ENCODE peak calls at places on chromosomes 5 and 9, in ten cellular contexts. One of them, this sample, is unnamed.

GRCh38 chr9:138040446-138041430 is 163.2 kb downstream of the CACNA1B start:
- DNase-seq in CD4-positive, alpha-beta memory T cell: no peak
- DNase-seq in adipocyte: no peak
- DNase-seq in heart left ventricle: no peak
- DNase-seq in uterus: no peak
- DNase-seq in right atrium auricular region: peak; percentile 26
- DNase-seq in astrocyte: no peak
- DNase-seq in ovary: no peak
- DNase-seq in lung: no peak
- DNase-seq in PC-9: no peak
- DNase-seq in this sample: peak; percentile 19

GRCh38 chr9:122226758-122227575 is 1.8 kb downstream of the LHX6 start:
- DNase-seq in heart left ventricle: no peak
- DNase-seq in lung: no peak
- DNase-seq in PC-9: no peak
- DNase-seq in uterus: no peak
- DNase-seq in astrocyte: no peak
- DNase-seq in right atrium auricular region: no peak
- DNase-seq in adipocyte: no peak
- DNase-seq in ovary: no peak
- DNase-seq in CD4-positive, alpha-beta memory T cell: no peak
- DNase-seq in this sample: peak; percentile 66

GRCh38 chr9:36189978-36190377 is 743 bp upstream of the CLTA start:
- DNase-seq in right atrium auricular region: no peak
- DNase-seq in lung: no peak
- DNase-seq in heart left ventricle: no peak
- DNase-seq in astrocyte: no peak
- DNase-seq in CD4-positive, alpha-beta memory T cell: no peak
- DNase-seq in uterus: no peak
- DNase-seq in ovary: no peak
- DNase-seq in adipocyte: peak; percentile 24
- DNase-seq in PC-9: no peak
- DNase-seq in this sample: no peak

GRCh38 chr5:27414099-27414498 is 375.7 kb upstream of the CDH9 start:
- DNase-seq in right atrium auricular region: no peak
- DNase-seq in CD4-positive, alpha-beta memory T cell: no peak
- DNase-seq in astrocyte: no peak
- DNase-seq in ovary: no peak
- DNase-seq in heart left ventricle: no peak
- DNase-seq in adipocyte: no peak
- DNase-seq in uterus: no peak
- DNase-seq in PC-9: no peak
- DNase-seq in lung: no peak
- DNase-seq in this sample: no peak

GRCh38 chr5:130104895-130105684 is 200.8 kb downstream of the CHSY3 start:
- DNase-seq in right atrium auricular region: no peak
- DNase-seq in ovary: no peak
- DNase-seq in PC-9: no peak
- DNase-seq in adipocyte: peak; percentile 66
- DNase-seq in astrocyte: peak; percentile 55
- DNase-seq in uterus: no peak
- DNase-seq in CD4-positive, alpha-beta memory T cell: no peak
- DNase-seq in heart left ventricle: no peak
- DNase-seq in lung: no peak
- DNase-seq in this sample: no peak

GRCh38 chr5:36200513-36200912 is 41.2 kb downstream of the NADK2 start:
- DNase-seq in ovary: no peak
- DNase-seq in lung: no peak
- DNase-seq in CD4-positive, alpha-beta memory T cell: no peak
- DNase-seq in right atrium auricular region: no peak
- DNase-seq in PC-9: no peak
- DNase-seq in heart left ventricle: no peak
- DNase-seq in uterus: no peak
- DNase-seq in astrocyte: peak; percentile 75
- DNase-seq in adipocyte: no peak
- DNase-seq in this sample: no peak

GRCh38 chr5:88290801-88291200 is 22.2 kb upstream of the TMEM161B start:
- DNase-seq in adipocyte: no peak
- DNase-seq in lung: no peak
- DNase-seq in heart left ventricle: no peak
- DNase-seq in ovary: no peak
- DNase-seq in right atrium auricular region: no peak
- DNase-seq in astrocyte: peak; percentile 66
- DNase-seq in CD4-positive, alpha-beta memory T cell: no peak
- DNase-seq in uterus: no peak
- DNase-seq in PC-9: no peak
- DNase-seq in this sample: no peak

GRCh38 chr5:27474054-27474323 is 435.6 kb upstream of the CDH9 start:
- DNase-seq in uterus: no peak
- DNase-seq in CD4-positive, alpha-beta memory T cell: no peak
- DNase-seq in adipocyte: no peak
- DNase-seq in astrocyte: no peak
- DNase-seq in ovary: no peak
- DNase-seq in PC-9: no peak
- DNase-seq in right atrium auricular region: no peak
- DNase-seq in heart left ventricle: no peak
- DNase-seq in lung: no peak
- DNase-seq in this sample: no peak

GRCh38 chr5:154995679-154996078 is 17.9 kb upstream of the KIF4B start:
- DNase-seq in PC-9: no peak
- DNase-seq in astrocyte: no peak
- DNase-seq in CD4-positive, alpha-beta memory T cell: no peak
- DNase-seq in ovary: no peak
- DNase-seq in adipocyte: no peak
- DNase-seq in uterus: no peak
- DNase-seq in heart left ventricle: no peak
- DNase-seq in right atrium auricular region: no peak
- DNase-seq in lung: no peak
- DNase-seq in this sample: no peak

GRCh38 chr9:372143-372542 is 157.5 kb downstream of the DOCK8 start:
- DNase-seq in adipocyte: no peak
- DNase-seq in CD4-positive, alpha-beta memory T cell: no peak
- DNase-seq in ovary: no peak
- DNase-seq in astrocyte: no peak
- DNase-seq in heart left ventricle: no peak
- DNase-seq in uterus: no peak
- DNase-seq in lung: no peak
- DNase-seq in PC-9: no peak
- DNase-seq in right atrium auricular region: no peak
- DNase-seq in this sample: no peak

GRCh38 chr9:4837126-4837767 is 44.5 kb downstream of the RCL1 start:
- DNase-seq in lung: no peak
- DNase-seq in adipocyte: no peak
- DNase-seq in ovary: no peak
- DNase-seq in right atrium auricular region: no peak
- DNase-seq in astrocyte: peak; percentile 57
- DNase-seq in CD4-positive, alpha-beta memory T cell: no peak
- DNase-seq in heart left ventricle: no peak
- DNase-seq in PC-9: no peak
- DNase-seq in uterus: no peak
- DNase-seq in this sample: no peak

GRCh38 chr5:64763948-64764503 is 4.5 kb downstream of the SREK1IP1 start:
- DNase-seq in uterus: no peak
- DNase-seq in heart left ventricle: no peak
- DNase-seq in ovary: no peak
- DNase-seq in right atrium auricular region: no peak
- DNase-seq in astrocyte: no peak
- DNase-seq in PC-9: no peak
- DNase-seq in lung: no peak
- DNase-seq in adipocyte: no peak
- DNase-seq in CD4-positive, alpha-beta memory T cell: no peak
- DNase-seq in this sample: no peak
- H3K4me3 ChIP-seq in uterus: no peak overlapping the region
- H3K4me3 ChIP-seq in heart left ventricle: no peak overlapping the region
- H3K4me3 ChIP-seq in ovary: no peak overlapping the region
- H3K4me3 ChIP-seq in right atrium auricular region: no peak overlapping the region
- H3K4me3 ChIP-seq in astrocyte: no peak overlapping the region
- H3K4me3 ChIP-seq in PC-9: no peak overlapping the region
- H3K4me3 ChIP-seq in lung: no peak overlapping the region
- H3K4me3 ChIP-seq in adipocyte: no peak overlapping the region
- H3K4me3 ChIP-seq in CD4-positive, alpha-beta memory T cell: no peak overlapping the region
- H3K4me3 ChIP-seq in this sample: no peak overlapping the region

DNA sequence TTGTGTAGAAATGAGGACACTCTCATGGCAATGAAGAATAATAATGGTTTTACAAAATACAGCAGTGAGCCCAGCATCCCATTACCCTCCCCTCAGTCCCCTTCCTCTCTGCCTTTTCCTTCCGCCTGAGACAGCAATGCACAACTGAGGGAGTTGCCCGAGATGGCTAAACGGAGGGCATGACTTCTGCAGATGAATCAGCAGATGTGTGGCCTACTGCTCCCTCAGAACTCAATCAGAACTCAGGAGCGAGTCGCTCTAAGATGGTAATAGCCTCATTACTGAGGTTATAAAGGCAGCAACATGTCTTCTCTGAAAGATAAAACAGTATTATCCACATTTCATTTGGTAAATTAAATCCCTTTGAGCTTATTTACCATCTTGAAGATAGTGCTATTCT is 326.6 kb downstream of the ENC1 start:
- DNase-seq in PC-9: no peak
- DNase-seq in heart left ventricle: no peak
- DNase-seq in ovary: no peak
- DNase-seq in adipocyte: no peak
- DNase-seq in CD4-positive, alpha-beta memory T cell: no peak
- DNase-seq in astrocyte: no peak
- DNase-seq in right atrium auricular region: no peak
- DNase-seq in uterus: no peak
- DNase-seq in lung: no peak
- DNase-seq in this sample: no peak
- H3K4me1 ChIP-seq in PC-9: peaks cover 73% of the 10 kb centered on the region
- H3K4me1 ChIP-seq in heart left ventricle: peaks cover 18% of the 10 kb centered on the region
- H3K4me1 ChIP-seq in ovary: peaks cover 2% of the 10 kb centered on the region
- H3K4me1 ChIP-seq in adipocyte: peaks cover 67% of the 10 kb centered on the region
- H3K4me1 ChIP-seq in CD4-positive, alpha-beta memory T cell: no peaks in the 10 kb centered on the region
- H3K4me1 ChIP-seq in astrocyte: peaks cover 46% of the 10 kb centered on the region
- H3K4me1 ChIP-seq in right atrium auricular region: peaks cover 4% of the 10 kb centered on the region
- H3K4me1 ChIP-seq in uterus: no peaks in the 10 kb centered on the region
- H3K4me1 ChIP-seq in lung: peaks cover 10% of the 10 kb centered on the region
- H3K4me1 ChIP-seq in this sample: peaks cover 4% of the 10 kb centered on the region

DNA sequence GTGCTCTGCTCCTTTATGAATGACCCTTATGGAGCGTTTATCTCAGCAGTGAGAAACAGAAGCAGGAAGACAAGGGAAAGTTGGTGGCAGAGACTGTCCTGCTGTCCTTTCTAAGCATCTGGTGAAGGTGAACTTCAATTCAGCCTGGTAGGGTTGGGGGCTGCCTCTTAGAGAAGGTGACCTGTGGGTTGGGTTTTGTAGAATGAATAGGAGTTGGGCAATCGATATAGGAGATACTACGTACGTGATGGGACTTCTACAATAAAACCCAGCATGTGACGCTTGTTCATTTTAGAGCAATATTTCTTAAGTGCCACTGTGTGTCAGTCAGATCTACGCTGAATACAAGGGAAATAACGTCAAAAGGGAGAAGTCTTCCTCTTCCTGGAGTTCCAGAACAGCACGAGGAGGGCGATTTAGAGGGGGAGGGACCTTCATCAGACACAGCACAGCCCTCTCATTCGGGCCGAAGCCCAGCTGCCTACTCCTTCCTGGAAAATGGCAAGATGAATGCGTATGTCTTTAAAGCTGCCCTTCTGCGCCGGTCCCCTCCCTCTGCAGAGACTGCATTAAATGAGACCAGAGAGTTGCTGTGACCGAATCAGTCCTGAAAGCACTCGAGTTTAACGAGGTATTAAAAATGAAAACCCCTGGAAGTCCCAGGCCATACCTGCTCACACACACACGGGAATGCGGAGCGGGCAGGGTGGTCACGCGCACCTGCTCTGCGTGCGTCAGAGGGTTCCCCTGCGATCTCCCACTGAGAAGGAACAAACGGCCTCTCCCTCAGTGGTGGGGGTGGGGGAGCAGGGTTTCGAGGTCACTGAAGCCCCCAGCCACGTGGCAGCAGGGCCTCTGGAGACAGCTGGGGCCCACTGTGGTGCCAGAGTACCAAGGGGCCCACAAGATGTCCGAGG is 85.3 kb upstream of the SARDH start:
- DNase-seq in uterus: no peak
- DNase-seq in right atrium auricular region: no peak
- DNase-seq in adipocyte: no peak
- DNase-seq in astrocyte: no peak
- DNase-seq in lung: no peak
- DNase-seq in ovary: no peak
- DNase-seq in PC-9: no peak
- DNase-seq in CD4-positive, alpha-beta memory T cell: no peak
- DNase-seq in heart left ventricle: no peak
- DNase-seq in this sample: no peak
- H3K4me3 ChIP-seq in uterus: no peak overlapping the region
- H3K4me3 ChIP-seq in right atrium auricular region: no peak overlapping the region
- H3K4me3 ChIP-seq in adipocyte: no peak overlapping the region
- H3K4me3 ChIP-seq in astrocyte: no peak overlapping the region
- H3K4me3 ChIP-seq in lung: no peak overlapping the region
- H3K4me3 ChIP-seq in ovary: no peak overlapping the region
- H3K4me3 ChIP-seq in PC-9: no peak overlapping the region
- H3K4me3 ChIP-seq in CD4-positive, alpha-beta memory T cell: no peak overlapping the region
- H3K4me3 ChIP-seq in heart left ventricle: no peak overlapping the region
- H3K4me3 ChIP-seq in this sample: no peak overlapping the region

GRCh38 chr9:128913048-128913900 is 7.5 kb upstream of the PHYHD1 start:
- DNase-seq in uterus: no peak
- DNase-seq in heart left ventricle: no peak
- DNase-seq in PC-9: peak; percentile 67
- DNase-seq in ovary: no peak
- DNase-seq in CD4-positive, alpha-beta memory T cell: no peak
- DNase-seq in adipocyte: no peak
- DNase-seq in lung: no peak
- DNase-seq in right atrium auricular region: no peak
- DNase-seq in astrocyte: no peak
- DNase-seq in this sample: no peak
- H3K4me1 ChIP-seq in uterus: no peaks in the 10 kb centered on the region
- H3K4me1 ChIP-seq in heart left ventricle: peaks cover 77% of the 10 kb centered on the region
- H3K4me1 ChIP-seq in PC-9: peaks cover 44% of the 10 kb centered on the region
- H3K4me1 ChIP-seq in ovary: peaks cover 43% of the 10 kb centered on the region
- H3K4me1 ChIP-seq in CD4-positive, alpha-beta memory T cell: peaks cover 51% of the 10 kb centered on the region
- H3K4me1 ChIP-seq in adipocyte: peaks cover 53% of the 10 kb centered on the region
- H3K4me1 ChIP-seq in lung: peaks cover 74% of the 10 kb centered on the region
- H3K4me1 ChIP-seq in right atrium auricular region: peaks cover 89% of the 10 kb centered on the region
- H3K4me1 ChIP-seq in astrocyte: peaks cover 28% of the 10 kb centered on the region
- H3K4me1 ChIP-seq in this sample: peaks cover 9% of the 10 kb centered on the region

DNA sequence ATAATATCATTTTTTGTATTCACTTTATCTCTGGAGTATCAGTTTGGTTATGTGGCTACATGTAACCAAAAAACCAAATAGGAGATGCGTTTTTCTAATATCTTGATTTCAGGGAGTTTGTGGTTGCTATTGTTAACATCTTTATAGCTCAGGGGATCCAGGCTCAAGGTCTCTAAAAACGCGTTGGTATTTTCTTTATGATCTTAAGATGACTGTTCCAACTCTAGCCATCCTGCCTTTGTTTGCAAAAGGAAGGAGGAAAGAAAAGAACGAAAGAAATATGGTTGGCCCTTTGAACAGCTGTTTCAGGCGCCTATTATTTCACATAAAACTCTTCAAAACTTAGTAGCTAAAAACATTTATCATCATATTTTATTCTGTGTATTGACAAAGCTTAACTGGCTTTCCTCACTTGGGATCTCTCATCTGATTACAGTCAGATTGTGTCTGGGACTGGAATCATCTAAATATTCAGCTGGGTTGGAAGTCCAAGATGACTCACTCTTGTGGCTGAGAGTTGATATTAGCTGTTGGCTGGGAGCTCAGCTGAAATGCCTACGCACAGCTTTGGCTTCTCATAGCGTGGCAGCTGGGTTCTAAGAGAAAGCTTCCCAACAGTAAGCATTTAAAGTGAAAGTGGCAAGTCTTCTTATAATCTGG is 60.1 kb downstream of the FAM174A start:
- DNase-seq in PC-9: peak; percentile 47
- DNase-seq in lung: no peak
- DNase-seq in heart left ventricle: peak; percentile 41
- DNase-seq in uterus: peak; percentile 15
- DNase-seq in adipocyte: peak; percentile 93
- DNase-seq in astrocyte: peak; percentile 97
- DNase-seq in ovary: no peak
- DNase-seq in CD4-positive, alpha-beta memory T cell: no peak
- DNase-seq in right atrium auricular region: no peak
- DNase-seq in this sample: no peak
- H3K4me3 ChIP-seq in PC-9: no peak overlapping the region
- H3K4me3 ChIP-seq in lung: no peak overlapping the region
- H3K4me3 ChIP-seq in heart left ventricle: no peak overlapping the region
- H3K4me3 ChIP-seq in uterus: no peak overlapping the region
- H3K4me3 ChIP-seq in adipocyte: peak overlapping the region; percentile 72
- H3K4me3 ChIP-seq in astrocyte: peak overlapping the region; percentile 41
- H3K4me3 ChIP-seq in ovary: no peak overlapping the region
- H3K4me3 ChIP-seq in CD4-positive, alpha-beta memory T cell: no peak overlapping the region
- H3K4me3 ChIP-seq in right atrium auricular region: no peak overlapping the region
- H3K4me3 ChIP-seq in this sample: no peak overlapping the region

This sample was measured in kidney.